ENCODE peak calls at places on chromosome 7, in four cellular contexts. One of them, this sample, is unnamed.

GRCh38 chr7:7175075-7175695 is 7.2 kb upstream of the C1GALT1 start:
- DNase-seq in cardiac muscle cell: no peak
- DNase-seq in fibroblast of mammary gland: peak
- DNase-seq in A549: no peak
- DNase-seq in this sample: no peak

GRCh38 chr7:108335264-108335918 is 120.8 kb downstream of the NRCAM start:
- DNase-seq in fibroblast of mammary gland: no peak
- DNase-seq in A549: no peak
- DNase-seq in cardiac muscle cell: peak
- DNase-seq in this sample: peak

GRCh38 chr7:94810496-94810895 is 96.9 kb upstream of the PPP1R9A start:
- DNase-seq in A549: no peak
- DNase-seq in fibroblast of mammary gland: peak
- DNase-seq in cardiac muscle cell: no peak
- DNase-seq in this sample: no peak

GRCh38 chr7:81594767-81595166 is 175.1 kb downstream of the HGF start:
- DNase-seq in cardiac muscle cell: peak
- DNase-seq in A549: no peak
- DNase-seq in fibroblast of mammary gland: peak
- DNase-seq in this sample: peak

GRCh38 chr7:119545118-119545517 is 727.9 kb upstream of the KCND2 start:
- DNase-seq in A549: no peak
- DNase-seq in fibroblast of mammary gland: peak
- DNase-seq in cardiac muscle cell: peak
- DNase-seq in this sample: peak

GRCh38 chr7:98021588-98022351 is 31.8 kb upstream of the OCM2 start:
- DNase-seq in cardiac muscle cell: peak
- DNase-seq in A549: peak
- DNase-seq in fibroblast of mammary gland: peak
- DNase-seq in this sample: peak

GRCh38 chr7:34952822-34953221 is 84.5 kb downstream of the DPY19L1 start:
- DNase-seq in cardiac muscle cell: no peak
- DNase-seq in A549: no peak
- DNase-seq in fibroblast of mammary gland: no peak
- DNase-seq in this sample: no peak

GRCh38 chr7:155412416-155413253 is 45.3 kb upstream of the EN2 start:
- DNase-seq in fibroblast of mammary gland: peak
- DNase-seq in A549: peak
- DNase-seq in cardiac muscle cell: peak
- DNase-seq in this sample: peak

GRCh38 chr7:44103941-44104879 is at the start of gene AEBP1:
- DNase-seq in cardiac muscle cell: peak
- DNase-seq in fibroblast of mammary gland: peak
- DNase-seq in A549: no peak
- DNase-seq in this sample: peak

GRCh38 chr7:34019431-34019830 is 114.1 kb downstream of the BMPER start:
- DNase-seq in fibroblast of mammary gland: peak
- DNase-seq in cardiac muscle cell: no peak
- DNase-seq in A549: no peak
- DNase-seq in this sample: peak

GRCh38 chr7:130380861-130381455 is 664 bp downstream of the CPA1 start:
- DNase-seq in fibroblast of mammary gland: no peak
- DNase-seq in cardiac muscle cell: no peak
- DNase-seq in A549: no peak
- DNase-seq in this sample: no peak

GRCh38 chr7:50672045-50672444 is 106.8 kb upstream of the DDC start:
- DNase-seq in cardiac muscle cell: no peak
- DNase-seq in fibroblast of mammary gland: no peak
- DNase-seq in A549: no peak
- DNase-seq in this sample: no peak

GRCh38 chr7:143480501-143480900 is 2.8 kb downstream of the TAS2R41 start:
- DNase-seq in A549: no peak
- DNase-seq in fibroblast of mammary gland: peak
- DNase-seq in cardiac muscle cell: no peak
- DNase-seq in this sample: no peak

GRCh38 chr7:91872069-91872468 is 8.4 kb downstream of the MTERF1 start:
- DNase-seq in cardiac muscle cell: no peak
- DNase-seq in A549: no peak
- DNase-seq in fibroblast of mammary gland: no peak
- DNase-seq in this sample: no peak

GRCh38 chr7:2701832-2702593 is 14.0 kb downstream of the AMZ1 start:
- DNase-seq in cardiac muscle cell: peak
- DNase-seq in fibroblast of mammary gland: peak
- DNase-seq in A549: no peak
- DNase-seq in this sample: peak

GRCh38 chr7:73547841-73548240 is 9.6 kb downstream of the BCL7B start:
- DNase-seq in fibroblast of mammary gland: no peak
- DNase-seq in A549: no peak
- DNase-seq in cardiac muscle cell: no peak
- DNase-seq in this sample: no peak

GRCh38 chr7:102469972-102470825 is 5.4 kb downstream of the LRWD1 start:
- DNase-seq in cardiac muscle cell: no peak
- DNase-seq in A549: no peak
- DNase-seq in fibroblast of mammary gland: no peak
- DNase-seq in this sample: no peak

GRCh38 chr7:193538-194256 is 1.3 kb downstream of the FAM20C start:
- DNase-seq in A549: peak
- DNase-seq in fibroblast of mammary gland: no peak
- DNase-seq in cardiac muscle cell: no peak
- DNase-seq in this sample: no peak

GRCh38 chr7:151539055-151539714 is 19.5 kb upstream of the RHEB start:
- DNase-seq in cardiac muscle cell: peak
- DNase-seq in fibroblast of mammary gland: no peak
- DNase-seq in A549: no peak
- DNase-seq in this sample: no peak

GRCh38 chr7:99938296-99938695 is 8.9 kb upstream of the GJC3 start:
- DNase-seq in A549: no peak
- DNase-seq in cardiac muscle cell: no peak
- DNase-seq in fibroblast of mammary gland: no peak
- DNase-seq in this sample: no peak

GRCh38 chr7:155945670-155946325 is 133.5 kb upstream of the SHH start:
- DNase-seq in A549: no peak
- DNase-seq in cardiac muscle cell: no peak
- DNase-seq in fibroblast of mammary gland: no peak
- DNase-seq in this sample: no peak

GRCh38 chr7:110317699-110318265 is 773.1 kb upstream of the LRRN3 start:
- DNase-seq in fibroblast of mammary gland: no peak
- DNase-seq in cardiac muscle cell: peak
- DNase-seq in A549: no peak
- DNase-seq in this sample: peak

GRCh38 chr7:77276120-77276519 is 76.5 kb upstream of the FGL2 start:
- DNase-seq in fibroblast of mammary gland: no peak
- DNase-seq in cardiac muscle cell: no peak
- DNase-seq in A549: no peak
- DNase-seq in this sample: no peak

GRCh38 chr7:155602156-155602555 is 42.3 kb upstream of the RBM33 start:
- DNase-seq in A549: no peak
- DNase-seq in cardiac muscle cell: no peak
- DNase-seq in fibroblast of mammary gland: no peak
- DNase-seq in this sample: no peak

GRCh38 chr7:101151908-101152651 is 2.2 kb upstream of the AP1S1 start:
- DNase-seq in A549: no peak
- DNase-seq in cardiac muscle cell: no peak
- DNase-seq in fibroblast of mammary gland: no peak
- DNase-seq in this sample: no peak
- TF ChIP-seq CTCF in A549: no peak
- TF ChIP-seq CTCF in cardiac muscle cell: no peak
- TF ChIP-seq CTCF in fibroblast of mammary gland: no peak
- TF ChIP-seq CTCF in this sample: no peak

DNA sequence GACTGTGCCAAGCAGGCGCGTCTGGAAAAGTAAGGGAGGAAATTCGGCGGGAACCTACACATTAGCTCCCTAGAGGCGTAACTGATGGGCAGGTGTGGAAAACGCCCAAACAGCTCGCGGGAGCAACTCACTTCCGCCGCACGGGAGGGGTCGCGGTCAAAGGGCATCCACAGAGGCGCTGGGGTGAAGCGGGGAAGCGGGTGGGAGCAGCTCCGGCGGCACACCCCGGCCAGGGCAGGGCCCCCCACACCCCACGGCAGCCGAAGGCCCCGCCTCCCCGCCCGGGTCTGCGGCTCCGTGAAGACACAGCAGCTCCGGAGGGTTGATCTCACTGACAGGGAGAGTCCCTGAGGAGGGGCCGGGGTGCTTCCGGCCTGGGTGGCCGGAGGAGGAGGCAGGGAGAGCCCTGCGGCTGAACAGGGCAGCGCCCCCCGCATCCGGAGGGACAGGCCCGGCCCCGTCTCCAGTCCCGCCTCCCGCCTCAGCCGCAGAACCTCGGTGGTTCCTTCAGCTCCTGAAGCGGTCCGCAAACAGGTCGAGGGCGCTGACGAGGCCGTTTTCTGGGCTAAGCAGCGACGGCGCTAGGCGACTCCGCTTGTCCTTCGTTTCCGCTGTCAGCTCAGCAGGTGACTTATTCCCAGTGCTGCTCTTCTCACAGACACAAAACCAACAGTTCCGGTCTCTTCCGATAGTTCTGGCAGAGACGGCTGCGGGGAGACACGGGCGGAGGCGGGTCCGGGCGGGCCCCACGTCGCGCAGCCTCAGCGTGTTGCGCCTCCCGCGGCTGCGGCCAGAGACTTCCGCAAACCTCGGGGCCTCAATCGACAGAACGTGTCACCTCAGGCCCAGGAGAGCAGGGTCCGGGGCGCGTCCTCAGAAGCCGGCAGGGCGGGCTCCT is 276.1 kb downstream of the DNAJB6 start:
- DNase-seq in A549: no peak
- DNase-seq in cardiac muscle cell: peak
- DNase-seq in fibroblast of mammary gland: peak
- DNase-seq in this sample: no peak
- H3K4me3 ChIP-seq in A549: no peak
- H3K4me3 ChIP-seq in cardiac muscle cell: no peak
- H3K4me3 ChIP-seq in fibroblast of mammary gland: peak
- H3K4me3 ChIP-seq in this sample: no peak

GRCh38 chr7:37510043-37510634 is 61.5 kb upstream of the ELMO1 start:
- DNase-seq in cardiac muscle cell: peak
- DNase-seq in A549: peak
- DNase-seq in fibroblast of mammary gland: peak
- DNase-seq in this sample: peak
- TF ChIP-seq CTCF in cardiac muscle cell: peak
- TF ChIP-seq CTCF in A549: peak
- TF ChIP-seq CTCF in fibroblast of mammary gland: peak
- TF ChIP-seq CTCF in this sample: peak

DNA sequence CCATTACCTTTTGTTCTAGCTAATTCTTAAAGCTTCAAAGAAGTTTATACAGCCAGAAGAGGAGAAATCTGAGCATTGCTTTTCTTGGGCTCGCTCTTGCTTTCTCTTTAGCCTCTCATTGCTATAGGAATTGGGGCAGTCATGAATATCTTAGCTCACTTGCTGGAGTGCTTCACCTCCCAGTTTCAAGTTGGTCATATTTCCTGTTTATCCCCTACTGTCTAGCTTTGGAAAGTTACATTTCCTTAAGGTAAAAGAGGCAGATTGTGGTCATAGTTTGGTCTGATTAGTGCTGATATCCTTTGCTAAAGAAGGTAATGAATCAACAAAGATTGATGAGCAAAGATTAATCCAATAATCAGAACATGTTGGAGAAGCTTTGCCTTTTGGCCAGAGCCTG is 77.7 kb upstream of the GLI3 start:
- DNase-seq in cardiac muscle cell: no peak
- DNase-seq in A549: no peak
- DNase-seq in fibroblast of mammary gland: no peak
- DNase-seq in this sample: peak
- H3K4me3 ChIP-seq in cardiac muscle cell: no peak
- H3K4me3 ChIP-seq in A549: no peak
- H3K4me3 ChIP-seq in fibroblast of mammary gland: no peak
- H3K4me3 ChIP-seq in this sample: no peak

GRCh38 chr7:27774717-27775328 is 34.9 kb downstream of the TAX1BP1 start:
- DNase-seq in fibroblast of mammary gland: peak
- DNase-seq in A549: no peak
- DNase-seq in cardiac muscle cell: peak
- DNase-seq in this sample: peak
- TF ChIP-seq CTCF in fibroblast of mammary gland: peak
- TF ChIP-seq CTCF in A549: peak
- TF ChIP-seq CTCF in cardiac muscle cell: peak
- TF ChIP-seq CTCF in this sample: peak

GRCh38 chr7:139034855-139035587 is 821 bp downstream of the ZC3HAV1L start:
- DNase-seq in A549: peak
- DNase-seq in fibroblast of mammary gland: peak
- DNase-seq in cardiac muscle cell: peak
- DNase-seq in this sample: peak

GRCh38 chr7:139035588-139036353 is at the start of gene ZC3HAV1L:
- DNase-seq in cardiac muscle cell: peak
- DNase-seq in A549: peak
- DNase-seq in fibroblast of mammary gland: peak
- DNase-seq in this sample: peak

GRCh38 chr7:139033346-139034114 is 2.3 kb downstream of the ZC3HAV1L start:
- DNase-seq in cardiac muscle cell: no peak
- DNase-seq in A549: no peak
- DNase-seq in fibroblast of mammary gland: no peak
- DNase-seq in this sample: no peak

GRCh38 chr7:139032473-139032872 is 3.4 kb downstream of the ZC3HAV1L start:
- DNase-seq in fibroblast of mammary gland: no peak
- DNase-seq in cardiac muscle cell: no peak
- DNase-seq in A549: no peak
- DNase-seq in this sample: no peak

GRCh38 chr7:139034336-139034735 is 1.5 kb downstream of the ZC3HAV1L start:
- DNase-seq in A549: peak
- DNase-seq in cardiac muscle cell: no peak
- DNase-seq in fibroblast of mammary gland: peak
- DNase-seq in this sample: no peak
- H3K4me3 ChIP-seq in A549: peak
- H3K4me3 ChIP-seq in cardiac muscle cell: no peak
- H3K4me3 ChIP-seq in fibroblast of mammary gland: peak
- H3K4me3 ChIP-seq in this sample: peak

DNA sequence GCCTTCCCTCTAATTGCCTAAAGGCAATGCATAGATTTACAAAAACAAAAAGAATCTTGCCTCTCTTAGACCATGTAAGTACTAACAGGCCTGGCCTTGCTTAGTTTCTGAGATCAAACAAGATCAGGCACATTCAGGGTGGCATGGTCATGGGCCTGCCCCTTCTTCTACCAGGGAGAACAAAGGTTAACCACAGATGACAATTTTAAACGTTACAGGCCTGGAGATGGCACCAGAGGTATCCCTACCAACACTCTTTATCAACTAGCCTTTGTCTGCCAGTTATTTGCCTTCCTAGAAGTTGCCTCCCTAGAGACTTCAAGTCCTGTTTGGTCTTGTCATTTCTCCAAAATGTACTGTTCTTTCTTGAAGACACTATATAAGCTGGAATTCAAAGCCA is 252.6 kb downstream of the DOCK4 start:
- DNase-seq in A549: no peak
- DNase-seq in cardiac muscle cell: peak
- DNase-seq in fibroblast of mammary gland: peak
- DNase-seq in this sample: peak
- TF ChIP-seq CTCF in A549: peak
- TF ChIP-seq CTCF in cardiac muscle cell: no peak
- TF ChIP-seq CTCF in fibroblast of mammary gland: peak
- TF ChIP-seq CTCF in this sample: no peak

DNA sequence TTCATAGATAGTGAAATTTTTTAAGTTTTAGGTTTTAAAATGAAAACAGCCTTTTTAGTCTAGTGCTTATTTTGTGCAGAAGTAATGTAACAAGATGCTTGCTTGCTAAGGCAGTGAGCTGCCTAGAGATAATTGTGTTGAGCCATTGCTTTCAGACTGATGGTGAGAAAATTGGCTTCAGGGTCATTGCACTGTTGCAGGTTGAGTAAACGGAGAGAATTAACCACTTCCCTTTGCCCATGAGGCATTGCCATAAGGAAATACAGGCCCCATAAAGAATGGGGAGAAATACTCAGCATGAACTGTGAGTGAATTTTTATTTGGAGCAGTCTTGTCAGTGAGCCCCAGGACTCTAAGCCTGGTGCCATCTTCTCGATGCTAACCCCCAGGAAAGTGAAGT is 140.5 kb downstream of the LRRC4 start:
- DNase-seq in A549: no peak
- DNase-seq in fibroblast of mammary gland: no peak
- DNase-seq in cardiac muscle cell: no peak
- DNase-seq in this sample: no peak
- H3K4me3 ChIP-seq in A549: no peak
- H3K4me3 ChIP-seq in fibroblast of mammary gland: no peak
- H3K4me3 ChIP-seq in cardiac muscle cell: no peak
- H3K4me3 ChIP-seq in this sample: no peak

This sample was measured in fibroblast of pulmonary artery.